ENCODE peak calls at places on chromosomes 7 and 10, in six cellular contexts. Z, D, W, C, Y and R are unnamed samples.

GRCh38 chr10:24360286-24361127 is 151.6 kb downstream of the KIAA1217 start:
- DNase-seq in Z (peak; percentile 53), W (peak; percentile 61), C (peak; percentile 8), D (peak; percentile 64), Y (peak; percentile 29), R (peak; percentile 83)

GRCh38 chr7:101631224-101631714 is 2.2 kb upstream of the MYL10 start:
- DNase-seq in C (no peak), D (peak; percentile 77), Y (no peak), W (no peak), Z (no peak), R (peak; percentile 8)

GRCh38 chr7:6589829-6590644 is at the start of gene INTS15:
- DNase-seq in C (peak; percentile 72), D (peak; percentile 84), Y (peak; percentile 80), W (peak; percentile 59), Z (peak; percentile 84), R (peak; percentile 81)

GRCh38 chr7:137324796-137325700 is 18.5 kb downstream of the PTN start:
- DNase-seq in D (no peak), Y (no peak), W (no peak), C (no peak), Z (no peak), R (no peak)

GRCh38 chr7:3380034-3380433 is 79.0 kb downstream of the SDK1 start:
- DNase-seq in Z (no peak), C (no peak), Y (no peak), W (no peak), D (no peak), R (no peak)

GRCh38 chr10:11608159-11608966 is 3.1 kb downstream of the USP6NL start:
- DNase-seq in W (no peak), C (no peak), D (no peak), Z (no peak), Y (no peak), R (no peak)

GRCh38 chr10:62626817-62627216 is 177.7 kb upstream of the ADO start:
- DNase-seq in Y (no peak), W (peak; percentile 73), D (peak; percentile 20), C (no peak), Z (no peak), R (no peak)

GRCh38 chr10:110163192-110163773 is 44.1 kb upstream of the MXI1 start:
- DNase-seq in Z (no peak), Y (no peak), W (no peak), C (no peak), D (no peak), R (no peak)

GRCh38 chr7:96397936-96398596 is 76.2 kb upstream of the SLC25A13 start:
- DNase-seq in Y (no peak), Z (no peak), C (no peak), W (no peak), D (no peak), R (peak; percentile 100)

GRCh38 chr7:26143298-26144044 is 8.5 kb upstream of the NFE2L3 start:
- DNase-seq in D (no peak), W (peak; percentile 25), C (no peak), Z (no peak), Y (no peak), R (no peak)

GRCh38 chr10:84397735-84398144 is 69.4 kb downstream of the CCSER2 start:
- DNase-seq in Y (no peak), W (no peak), Z (no peak), D (no peak), C (peak; percentile 22), R (no peak)

GRCh38 chr10:54203426-54203825 is 597.6 kb downstream of the PCDH15 start:
- DNase-seq in Z (no peak), C (no peak), W (no peak), D (peak; percentile 11), Y (no peak), R (no peak)

GRCh38 chr7:29977926-29978652 is 11.5 kb downstream of the SCRN1 start:
- DNase-seq in W (no peak), Y (no peak), Z (no peak), C (no peak), D (no peak), R (no peak)

GRCh38 chr7:803243-803635 is 29.0 kb upstream of the SUN1 start:
- DNase-seq in C (no peak), W (no peak), Z (no peak), Y (no peak), D (no peak), R (peak; percentile 75)

GRCh38 chr10:110411047-110411410 is 86.7 kb upstream of the DUSP5 start:
- DNase-seq in D (peak; percentile 69), W (no peak), Y (no peak), Z (peak; percentile 50), C (no peak), R (peak; percentile 49)

GRCh38 chr7:133815677-133816210 is 311.4 kb upstream of the LRGUK start:
- DNase-seq in W (no peak), Y (no peak), Z (peak; percentile 11), D (no peak), C (no peak), R (no peak)

GRCh38 chr10:52652431-52653220 is 120.0 kb downstream of the MBL2 start:
- DNase-seq in D (no peak), C (no peak), Y (no peak), Z (no peak), W (peak; percentile 49), R (no peak)